ENCODE peak calls at places on chromosomes 1 and 21, in six cellular contexts. K, F, E, P, G and V are unnamed samples.

GRCh38 chr1:82317671-82318070 is 516.9 kb downstream of the ADGRL2 start:
- DNase-seq in K (peak), F (no peak), E (no peak), P (no peak), G (peak), V (no peak)

GRCh38 chr1:45354838-45355237 is 14.6 kb upstream of the MUTYH start:
- DNase-seq in K (no peak), F (no peak), E (no peak), P (no peak), G (no peak), V (no peak)

GRCh38 chr1:236039736-236040670 is 24.9 kb downstream of the NID1 start:
- DNase-seq in K (peak), F (peak), E (no peak), P (no peak), G (peak), V (no peak)

GRCh38 chr1:234827181-234827580 is 217.2 kb upstream of the IRF2BP2 start:
- DNase-seq in K (no peak), F (no peak), E (no peak), P (no peak), G (no peak), V (no peak)

GRCh38 chr1:221141606-221142285 is 262.5 kb downstream of the HLX start:
- DNase-seq in K (peak), F (no peak), E (peak), P (no peak), G (no peak), V (no peak)

GRCh38 chr21:34881421-34881820 is 167.7 kb downstream of the RUNX1 start:
- DNase-seq in K (peak), F (peak), E (no peak), P (no peak), G (no peak), V (no peak)

GRCh38 chr21:42010507-42011493 is 640 bp upstream of the ZBTB21 start:
- DNase-seq in K (peak), F (no peak), E (peak), P (no peak), G (peak), V (peak)

GRCh38 chr1:29354511-29355098 is 118.3 kb downstream of the PTPRU start:
- DNase-seq in K (no peak), F (no peak), E (no peak), P (no peak), G (no peak), V (peak)

GRCh38 chr21:33587792-33588484 is 546 bp downstream of the DONSON start:
- DNase-seq in K (peak), F (peak), E (peak), P (no peak), G (peak), V (peak)

GRCh38 chr1:236853916-236854601 is 59.0 kb downstream of the MTR start:
- DNase-seq in K (peak), F (peak), E (no peak), P (no peak), G (no peak), V (no peak)

GRCh38 chr1:218456449-218456848 is 111.3 kb downstream of the TGFB2 start:
- DNase-seq in K (no peak), F (no peak), E (no peak), P (no peak), G (no peak), V (no peak)
- H4K91ac ChIP-seq in K (no peak), F (no peak), E (no peak), P (no peak), G (no peak), V (no peak)

GRCh38 chr1:187624812-187625542 is 796.2 kb downstream of the PLA2G4A start:
- DNase-seq in K (peak), F (peak), E (no peak), P (no peak), G (no peak), V (no peak)

GRCh38 chr1:187626056-187626455 is 797.3 kb downstream of the PLA2G4A start:
- DNase-seq in K (no peak), F (peak), E (no peak), P (no peak), G (no peak), V (no peak)

GRCh38 chr1:187617776-187618175 is 789.0 kb downstream of the PLA2G4A start:
- DNase-seq in K (no peak), F (no peak), E (no peak), P (no peak), G (no peak), V (no peak)

GRCh38 chr1:187622545-187622944 is 793.8 kb downstream of the PLA2G4A start:
- DNase-seq in K (no peak), F (no peak), E (no peak), P (no peak), G (no peak), V (no peak)

GRCh38 chr1:187621961-187622360 is 793.2 kb downstream of the PLA2G4A start:
- DNase-seq in K (peak), F (peak), E (no peak), P (no peak), G (no peak), V (no peak)
- H3K23ac ChIP-seq in K (no peak), F (no peak), E (no peak), P (no peak), G (no peak), V (no peak)

DNA sequence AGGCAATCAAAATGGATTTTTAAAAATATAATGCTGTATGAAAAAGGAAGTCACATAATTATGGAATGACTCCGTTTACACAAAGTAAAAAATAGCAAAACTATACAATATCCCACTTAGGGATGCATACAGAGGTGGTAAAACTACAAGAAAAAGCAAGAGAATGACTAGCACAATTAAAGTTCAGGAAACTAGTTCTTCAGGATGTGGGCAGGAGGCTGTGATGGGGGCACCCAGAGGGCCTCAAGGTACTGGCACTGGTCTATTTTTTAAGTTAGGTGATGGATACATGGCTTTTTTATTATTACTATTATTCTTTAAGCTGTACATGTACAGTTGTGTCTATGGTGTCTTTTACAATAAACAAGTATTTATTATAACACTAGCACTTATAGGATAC is 1.4 kb upstream of the ZC3H12A start:
- DNase-seq in K (no peak), F (no peak), E (no peak), P (no peak), G (no peak), V (no peak)
- H3K14ac ChIP-seq in K (no peak), F (no peak), E (no peak), P (no peak), G (no peak), V (no peak)

DNA sequence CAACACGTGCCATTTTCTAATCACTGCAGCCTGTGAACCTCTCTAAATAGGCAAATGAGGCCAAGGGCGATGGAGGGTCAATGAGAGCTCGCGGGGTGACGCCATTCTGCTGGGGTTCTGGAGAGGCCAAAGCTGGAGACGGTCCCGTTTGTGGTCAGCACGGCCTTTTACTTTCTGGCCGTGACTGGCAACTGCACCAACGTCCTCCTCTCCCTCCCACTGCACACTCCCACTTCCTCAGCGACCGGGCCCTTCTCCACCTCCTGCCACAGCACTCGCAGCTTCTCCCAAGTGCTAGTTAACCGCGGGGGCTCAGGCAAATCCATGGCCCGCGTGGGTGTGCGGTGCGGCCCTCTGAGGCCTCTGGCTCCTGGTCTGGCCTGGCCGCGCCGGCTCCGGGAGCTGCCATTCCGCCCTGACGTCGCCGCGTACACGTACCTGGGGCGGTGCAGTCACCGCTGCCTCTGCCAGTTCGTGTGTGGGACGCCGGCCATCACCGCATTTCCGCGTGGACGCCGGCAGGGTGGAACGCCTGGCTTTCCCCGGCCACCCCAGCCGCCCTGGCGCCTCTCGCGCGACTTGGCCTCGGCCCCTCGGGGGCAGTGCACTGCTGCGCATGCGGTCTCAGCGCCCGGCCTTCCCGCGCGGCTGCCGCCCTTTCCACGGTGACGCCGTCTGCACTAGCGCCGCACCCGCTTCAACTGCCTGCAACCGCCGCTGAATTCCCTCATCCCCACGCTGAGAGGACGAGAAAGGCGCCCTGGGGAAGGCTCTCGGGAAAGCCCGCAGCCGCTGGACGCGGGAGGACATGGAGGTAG is 18.2 kb downstream of the OR2C3 start:
- DNase-seq in K (no peak), F (no peak), E (no peak), P (no peak), G (no peak), V (peak)
- H4K91ac ChIP-seq in K (no peak), F (no peak), E (no peak), P (no peak), G (no peak), V (no peak)

GRCh38 chr1:162138599-162139397 is 69.3 kb downstream of the NOS1AP start:
- DNase-seq in K (no peak), F (no peak), E (no peak), P (no peak), G (no peak), V (no peak)
- H3K23ac ChIP-seq in K (no peak), F (no peak), E (no peak), P (no peak), G (no peak), V (no peak)

GRCh38 chr1:184469391-184469790 is 82.6 kb downstream of the C1orf21 start:
- DNase-seq in K (no peak), F (no peak), E (no peak), P (no peak), G (no peak), V (no peak)
- H3K14ac ChIP-seq in K (no peak), F (no peak), E (no peak), P (no peak), G (no peak), V (no peak)

GRCh38 chr1:224791362-224791941 is 138.0 kb upstream of the DNAH14 start:
- DNase-seq in K (no peak), F (no peak), E (no peak), P (no peak), G (no peak), V (no peak)
- H4K91ac ChIP-seq in K (no peak), F (no peak), E (no peak), P (no peak), G (no peak), V (no peak)

DNA sequence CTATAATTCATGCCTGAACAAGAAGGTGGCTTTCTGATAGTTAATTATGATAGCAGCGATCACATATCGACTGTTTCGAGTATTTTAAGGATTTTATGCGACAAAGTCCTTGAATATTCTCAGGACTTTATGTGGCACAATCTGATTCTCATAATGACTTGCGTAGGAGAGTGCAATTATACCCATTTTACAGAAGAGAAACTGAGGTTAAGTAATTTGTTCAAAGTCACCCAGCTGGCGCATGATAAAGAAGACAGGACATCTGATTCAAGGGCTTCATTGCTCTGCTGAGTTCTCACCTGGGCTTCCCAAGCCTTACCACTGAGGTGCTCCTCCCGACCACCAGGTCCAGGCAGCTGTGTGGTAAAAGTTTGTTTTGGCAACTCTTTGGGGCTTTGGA is 1.8 kb downstream of the CRCT1 start:
- DNase-seq in K (no peak), F (no peak), E (no peak), P (no peak), G (no peak), V (no peak)
- H3K23ac ChIP-seq in K (no peak), F (no peak), E (no peak), P (no peak), G (no peak), V (no peak)

GRCh38 chr1:23928789-23929188 is 15.6 kb upstream of the CNR2 start:
- DNase-seq in K (no peak), F (no peak), E (no peak), P (no peak), G (no peak), V (no peak)

GRCh38 chr1:23927097-23927496 is 13.9 kb upstream of the CNR2 start:
- DNase-seq in K (no peak), F (no peak), E (no peak), P (no peak), G (no peak), V (no peak)

GRCh38 chr1:23930861-23931471 is 17.8 kb upstream of the CNR2 start:
- DNase-seq in K (peak), F (peak), E (no peak), P (no peak), G (peak), V (no peak)

GRCh38 chr1:23931481-23931880 is 18.3 kb upstream of the CNR2 start:
- DNase-seq in K (no peak), F (no peak), E (no peak), P (no peak), G (no peak), V (no peak)

GRCh38 chr1:23930270-23930669 is 17.1 kb upstream of the CNR2 start:
- DNase-seq in K (no peak), F (no peak), E (no peak), P (no peak), G (no peak), V (no peak)
- H3K14ac ChIP-seq in K (no peak), F (no peak), E (no peak), P (no peak), G (no peak), V (no peak)